ENCODE peak calls at places on chromosomes 2 and 18, in eight cellular contexts. F is lower lobe of right lung, T is GM20000, K is heart left ventricle, L is cardiac fibroblast, Z is adrenal gland, I is left ventricle myocardium inferior, X is progenitor cell of endocrine pancreas. Q is an unnamed sample.

GRCh38 chr18:32714571-32715148 is 58.2 kb downstream of the KLHL14 start:
- DNase-seq in F (no peak), T (peak), K (no peak), L (peak), Z (peak), I (no peak), X (peak), Q (peak)

GRCh38 chr2:26521913-26522180 is 43.9 kb upstream of the OTOF start:
- DNase-seq in F (no peak), T (no peak), K (no peak), L (no peak), Z (no peak), I (no peak), X (no peak), Q (no peak)

GRCh38 chr2:10224734-10225133 is 78.0 kb upstream of the HPCAL1 start:
- DNase-seq in F (peak), T (no peak), K (no peak), L (no peak), Z (no peak), I (no peak), X (no peak), Q (no peak)

GRCh38 chr2:37656512-37657423 is 14.7 kb downstream of the CDC42EP3 start:
- DNase-seq in F (no peak), T (no peak), K (no peak), L (no peak), Z (no peak), I (no peak), X (no peak), Q (no peak)

GRCh38 chr18:67517224-67517765 is 775 bp upstream of the DSEL start:
- DNase-seq in F (peak), T (no peak), K (peak), L (peak), Z (peak), I (peak), X (no peak), Q (peak)

GRCh38 chr2:186181625-186182024 is 304.4 kb upstream of the ZC3H15 start:
- DNase-seq in F (no peak), T (no peak), K (no peak), L (no peak), Z (no peak), I (no peak), X (no peak), Q (no peak)

GRCh38 chr2:16665746-16666452 is at the start of gene CYRIA:
- DNase-seq in F (peak), T (peak), K (peak), L (peak), Z (peak), I (peak), X (peak), Q (peak)

GRCh38 chr2:31578316-31578715 is 2.4 kb downstream of the SRD5A2 start:
- DNase-seq in F (no peak), T (no peak), K (no peak), L (no peak), Z (no peak), I (no peak), X (no peak), Q (no peak)

GRCh38 chr2:216620806-216621205 is 12.4 kb upstream of the IGFBP2 start:
- DNase-seq in F (no peak), T (no peak), K (peak), L (peak), Z (no peak), I (no peak), X (no peak), Q (no peak)

GRCh38 chr2:97267411-97268074 is 154.6 kb downstream of the ANKRD36 start:
- DNase-seq in F (peak), T (no peak), K (peak), L (no peak), Z (no peak), I (no peak), X (no peak), Q (no peak)

GRCh38 chr2:237345891-237346640 is 67.9 kb downstream of the COL6A3 start:
- DNase-seq in F (no peak), T (no peak), K (no peak), L (peak), Z (no peak), I (no peak), X (no peak), Q (no peak)

GRCh38 chr2:53575606-53576360 is 191.8 kb upstream of the CHAC2 start:
- DNase-seq in F (no peak), T (no peak), K (no peak), L (peak), Z (no peak), I (peak), X (no peak), Q (no peak)

GRCh38 chr2:29000954-29001353 is 19.9 kb downstream of the TOGARAM2 start:
- DNase-seq in F (no peak), T (no peak), K (no peak), L (no peak), Z (no peak), I (no peak), X (no peak), Q (no peak)

GRCh38 chr18:23237524-23238151 is 102.4 kb downstream of the CABLES1 start:
- DNase-seq in F (peak), T (peak), K (peak), L (peak), Z (peak), I (peak), X (no peak), Q (peak)

GRCh38 chr2:15040429-15041084 is 408.0 kb downstream of the LRATD1 start:
- DNase-seq in F (no peak), T (no peak), K (no peak), L (no peak), Z (no peak), I (no peak), X (no peak), Q (no peak)

GRCh38 chr18:27656167-27656778 is 471.2 kb upstream of the CHST9 start:
- DNase-seq in F (no peak), T (no peak), K (no peak), L (no peak), Z (no peak), I (no peak), X (no peak), Q (no peak)

GRCh38 chr2:39706945-39707344 is 41.2 kb downstream of the TMEM178A start:
- DNase-seq in F (peak), T (no peak), K (no peak), L (no peak), Z (no peak), I (no peak), X (no peak), Q (no peak)

GRCh38 chr2:101704816-101705565 is 7.5 kb downstream of the MAP4K4 start:
- DNase-seq in F (no peak), T (no peak), K (no peak), L (no peak), Z (no peak), I (no peak), X (no peak), Q (no peak)

GRCh38 chr2:19235308-19235707 is 123.1 kb downstream of the OSR1 start:
- DNase-seq in F (no peak), T (no peak), K (no peak), L (peak), Z (peak), I (no peak), X (no peak), Q (no peak)

GRCh38 chr18:65753520-65753919 is 2.7 kb downstream of the CDH7 start:
- DNase-seq in F (no peak), T (no peak), K (no peak), L (no peak), Z (peak), I (no peak), X (peak), Q (peak)
- TF ChIP-seq CTCF in F (peak), T (peak), K (no peak), L (no peak), Z (no peak), I (no peak), X (peak), Q (peak)

GRCh38 chr2:158459161-158460003 is 2.6 kb downstream of the PKP4 start:
- DNase-seq in F (no peak), T (no peak), K (no peak), L (peak), Z (no peak), I (no peak), X (no peak), Q (no peak)

GRCh38 chr2:158463496-158464095 is 6.8 kb downstream of the PKP4 start:
- DNase-seq in F (no peak), T (no peak), K (no peak), L (peak), Z (no peak), I (no peak), X (no peak), Q (no peak)

GRCh38 chr2:158467248-158467647 is 10.5 kb downstream of the PKP4 start:
- DNase-seq in F (no peak), T (no peak), K (no peak), L (no peak), Z (no peak), I (no peak), X (no peak), Q (no peak)

GRCh38 chr2:158460632-158461297 is 4.0 kb downstream of the PKP4 start:
- DNase-seq in F (no peak), T (no peak), K (no peak), L (peak), Z (no peak), I (no peak), X (no peak), Q (no peak)

DNA sequence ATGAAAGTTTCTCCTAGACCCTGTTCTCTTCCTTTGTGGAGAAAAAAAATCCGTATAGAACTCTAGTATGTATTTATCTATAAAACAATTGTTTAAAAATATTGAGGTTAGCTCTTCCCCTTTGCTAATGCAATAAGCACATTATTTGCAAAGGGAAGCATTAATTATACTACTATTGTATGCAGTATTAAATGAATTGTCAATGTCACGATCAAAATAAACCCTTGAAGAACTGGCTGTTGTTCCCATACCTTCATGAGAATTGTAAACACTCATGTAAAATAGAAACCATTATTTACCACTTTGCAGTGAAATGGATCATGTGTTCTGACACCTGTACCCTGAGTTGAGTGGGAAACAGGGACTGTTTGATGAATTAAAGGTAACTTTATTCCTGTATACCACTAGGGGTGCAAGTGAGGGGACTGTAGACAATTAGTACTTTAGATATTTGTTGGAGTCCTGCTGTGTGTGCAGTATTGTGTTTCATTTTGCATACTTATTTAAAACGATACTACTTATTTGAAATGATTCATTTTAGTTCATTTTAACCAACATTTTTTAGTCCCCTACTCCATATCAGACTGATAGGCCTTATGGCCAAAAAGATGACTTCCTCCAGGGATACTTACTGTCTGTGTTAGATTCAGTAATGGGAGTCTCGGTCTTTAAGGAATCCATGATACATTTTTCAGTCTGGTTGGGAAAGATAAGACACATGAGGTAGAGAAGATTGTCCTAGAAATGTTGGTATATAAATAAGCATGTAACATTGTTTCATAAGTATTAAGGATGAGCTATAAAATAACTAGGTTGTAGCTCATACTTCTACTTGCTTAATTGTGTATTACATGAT is 7.9 kb downstream of the PKP4 start:
- DNase-seq in F (no peak), T (peak), K (no peak), L (peak), Z (no peak), I (no peak), X (no peak), Q (peak)
- TF ChIP-seq CTCF in F (peak), T (peak), K (peak), L (peak), Z (peak), I (peak), X (peak), Q (peak)

GRCh38 chr2:119660343-119660658 is 18.7 kb upstream of the TMEM177 start:
- DNase-seq in F (no peak), T (no peak), K (no peak), L (no peak), Z (no peak), I (no peak), X (no peak), Q (no peak)
- TF ChIP-seq CTCF in F (no peak), T (no peak), K (no peak), L (no peak), Z (no peak), I (peak), X (no peak), Q (no peak)

DNA sequence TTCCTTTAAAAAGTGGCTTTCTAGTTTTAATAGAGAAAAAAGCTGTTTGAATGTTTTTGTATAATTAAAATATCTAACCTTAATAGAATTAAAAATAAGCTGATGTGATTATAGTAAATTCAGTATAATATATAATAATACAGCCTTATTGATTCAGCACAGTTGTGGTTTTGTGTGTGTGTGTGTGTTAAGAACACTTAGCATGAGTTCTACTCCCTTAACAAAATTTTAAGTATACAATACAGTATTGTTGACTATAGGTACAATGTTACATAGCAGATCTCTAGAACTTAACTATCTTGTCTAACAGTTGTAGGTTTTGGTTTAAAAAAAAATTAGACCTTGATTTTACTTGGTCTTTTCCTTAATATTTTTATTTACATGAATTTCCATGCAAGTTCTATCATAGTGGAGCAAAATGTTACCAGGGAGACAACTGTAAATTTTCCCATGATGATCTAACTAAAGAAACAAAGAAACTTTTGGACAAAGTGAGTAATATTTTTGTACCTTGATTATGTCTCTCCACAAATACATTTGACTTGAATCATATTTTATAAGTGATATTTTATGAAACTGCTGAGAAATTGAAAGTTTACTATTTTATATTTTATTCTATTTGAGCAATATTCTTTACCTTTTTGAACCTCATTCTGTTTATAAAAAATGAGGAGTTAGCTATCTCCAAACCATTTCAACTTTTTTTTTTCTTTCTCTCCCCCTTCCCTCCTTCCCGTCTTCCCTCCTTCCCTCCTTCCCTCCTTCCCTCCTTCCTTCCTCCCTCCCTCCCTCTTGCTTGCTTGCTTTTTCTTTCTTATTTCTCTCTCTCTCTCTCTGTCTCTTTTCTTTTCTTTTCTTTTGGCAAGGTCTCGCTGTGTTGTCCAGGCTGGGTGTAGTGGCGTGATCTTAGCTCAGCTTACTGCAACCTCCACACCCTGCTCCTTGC is 46.3 kb downstream of the ZC3H6 start:
- DNase-seq in F (no peak), T (no peak), K (no peak), L (peak), Z (no peak), I (no peak), X (no peak), Q (no peak)
- TF ChIP-seq CTCF in F (no peak), T (no peak), K (no peak), L (no peak), Z (no peak), I (no peak), X (no peak), Q (no peak)

DNA sequence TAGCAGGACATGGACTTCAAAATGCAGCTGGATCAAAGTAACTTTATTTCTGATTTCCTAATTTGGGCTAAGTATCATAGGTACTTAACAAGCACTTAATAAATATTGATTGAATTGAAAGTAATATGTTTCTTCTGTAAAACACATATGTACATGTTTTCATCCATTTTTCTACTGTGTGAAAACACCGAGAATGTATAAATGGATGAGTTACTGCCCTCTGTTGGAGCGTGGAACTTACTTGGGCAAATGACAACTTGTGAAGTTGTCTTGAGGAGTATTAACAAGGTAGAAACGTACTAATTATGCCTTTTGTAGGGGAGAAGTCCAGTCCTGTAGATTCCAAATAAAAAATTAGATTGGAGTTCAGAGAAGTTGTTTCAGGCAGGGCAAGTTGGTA is 87.2 kb downstream of the PHLPP1 start:
- DNase-seq in F (no peak), T (no peak), K (no peak), L (peak), Z (no peak), I (no peak), X (no peak), Q (no peak)
- TF ChIP-seq CTCF in F (no peak), T (no peak), K (no peak), L (peak), Z (no peak), I (peak), X (no peak), Q (no peak)

GRCh38 chr18:62187543-62188378 is 706 bp downstream of the RELCH start:
- DNase-seq in F (peak), T (peak), K (peak), L (peak), Z (peak), I (no peak), X (peak), Q (no peak)
- TF ChIP-seq CTCF in F (no peak), T (no peak), K (no peak), L (no peak), Z (no peak), I (no peak), X (peak), Q (peak)

GRCh38 chr2:47108638-47109372 is 46.3 kb downstream of the STPG4 start:
- DNase-seq in F (no peak), T (no peak), K (no peak), L (no peak), Z (no peak), I (no peak), X (no peak), Q (no peak)
- TF ChIP-seq CTCF in F (no peak), T (no peak), K (no peak), L (no peak), Z (no peak), I (no peak), X (no peak), Q (no peak)

GRCh38 chr2:66495788-66496640 is 61.1 kb downstream of the MEIS1 start:
- DNase-seq in F (no peak), T (no peak), K (peak), L (peak), Z (peak), I (peak), X (no peak), Q (no peak)
- TF ChIP-seq CTCF in F (no peak), T (no peak), K (no peak), L (peak), Z (no peak), I (peak), X (peak), Q (no peak)

GRCh38 chr2:75157435-75157834 is 41.9 kb downstream of the TACR1 start:
- DNase-seq in F (no peak), T (peak), K (no peak), L (peak), Z (no peak), I (no peak), X (no peak), Q (peak)
- TF ChIP-seq CTCF in F (no peak), T (no peak), K (no peak), L (peak), Z (no peak), I (peak), X (no peak), Q (peak)

DNA sequence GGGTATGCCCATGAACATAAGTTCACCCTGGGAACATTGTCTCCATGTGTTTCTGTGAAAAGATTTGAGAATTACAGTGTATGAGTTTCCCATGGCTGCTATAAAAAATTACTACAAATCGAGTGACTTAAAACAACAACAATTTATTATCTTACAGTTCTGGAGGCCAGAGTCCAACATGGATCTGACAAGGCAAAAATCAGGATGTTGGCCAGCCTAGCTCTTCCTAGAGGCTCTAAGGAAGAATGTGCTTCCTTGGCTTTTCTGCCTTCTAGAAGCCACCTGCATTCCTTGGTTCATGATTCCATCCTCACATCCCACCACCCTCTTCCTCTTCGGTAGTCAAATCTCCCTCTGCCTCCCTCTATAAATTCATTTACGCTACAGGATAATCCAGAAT is 38.6 kb downstream of the FAM124B start:
- DNase-seq in F (no peak), T (no peak), K (no peak), L (no peak), Z (no peak), I (no peak), X (no peak), Q (no peak)
- TF ChIP-seq CTCF in F (no peak), T (no peak), K (no peak), L (no peak), Z (no peak), I (no peak), X (no peak), Q (no peak)